ENCODE peak calls at places on chromosome 2, in six cellular contexts. Q is colonic mucosa, V is sigmoid colon, N is A673, T is neural progenitor cell, C is lower leg skin. B is an unnamed sample.

GRCh38 chr2:49770919-49771318 is 616.6 kb upstream of the FSHR start:
- DNase-seq in Q (no peak), V (no peak), N (peak), T (peak), C (no peak), B (no peak)

GRCh38 chr2:202015471-202015870 is 18.2 kb upstream of the FZD7 start:
- DNase-seq in Q (no peak), V (no peak), N (no peak), T (no peak), C (no peak), B (no peak)

GRCh38 chr2:45650851-45651414 is 542 bp upstream of the PRKCE start:
- DNase-seq in Q (peak), V (peak), N (peak), T (peak), C (peak), B (peak)

GRCh38 chr2:179701524-179702110 is 159.8 kb downstream of the ZNF385B start:
- DNase-seq in Q (no peak), V (no peak), N (no peak), T (no peak), C (no peak), B (no peak)

GRCh38 chr2:172196768-172197322 is 94.1 kb upstream of the DLX2 start:
- DNase-seq in Q (no peak), V (no peak), N (no peak), T (no peak), C (no peak), B (no peak)

GRCh38 chr2:128469203-128469602 is 150.5 kb upstream of the HS6ST1 start:
- DNase-seq in Q (peak), V (no peak), N (no peak), T (no peak), C (peak), B (no peak)

GRCh38 chr2:128642316-128642715 is 323.6 kb upstream of the HS6ST1 start:
- DNase-seq in Q (no peak), V (peak), N (no peak), T (no peak), C (peak), B (no peak)

GRCh38 chr2:234691968-234692955 is 195.4 kb upstream of the ARL4C start:
- DNase-seq in Q (no peak), V (no peak), N (no peak), T (no peak), C (peak), B (no peak)

GRCh38 chr2:213451542-213452256 is 167.4 kb downstream of the SPAG16 start:
- DNase-seq in Q (peak), V (no peak), N (no peak), T (peak), C (no peak), B (no peak)

GRCh38 chr2:102063360-102063947 is 71.7 kb downstream of the IL1R2 start:
- DNase-seq in Q (peak), V (peak), N (no peak), T (no peak), C (peak), B (no peak)

GRCh38 chr2:27687232-27687631 is 23.5 kb downstream of the SLC4A1AP start:
- DNase-seq in Q (no peak), V (no peak), N (no peak), T (no peak), C (no peak), B (no peak)

GRCh38 chr2:161975062-161975812 is 98.8 kb downstream of the DPP4 start:
- DNase-seq in Q (no peak), V (no peak), N (no peak), T (no peak), C (no peak), B (no peak)

GRCh38 chr2:224038830-224039079 is 331 bp downstream of the SERPINE2 start:
- DNase-seq in Q (no peak), V (no peak), N (no peak), T (no peak), C (no peak), B (no peak)

GRCh38 chr2:128373346-128374000 is 54.8 kb upstream of the HS6ST1 start:
- DNase-seq in Q (no peak), V (no peak), N (no peak), T (no peak), C (no peak), B (no peak)

GRCh38 chr2:152920846-152921245 is 202.4 kb downstream of the ARL6IP6 start:
- DNase-seq in Q (no peak), V (peak), N (no peak), T (no peak), C (no peak), B (no peak)

GRCh38 chr2:71721362-71721665 is 268.0 kb downstream of the DYSF start:
- DNase-seq in Q (no peak), V (peak), N (no peak), T (no peak), C (peak), B (no peak)

GRCh38 chr2:43293744-43294695 is 67.6 kb upstream of the ZFP36L2 start:
- DNase-seq in Q (peak), V (peak), N (peak), T (no peak), C (no peak), B (no peak)

GRCh38 chr2:28463211-28463610 is 32.6 kb upstream of the PLB1 start:
- DNase-seq in Q (no peak), V (no peak), N (no peak), T (no peak), C (no peak), B (no peak)

GRCh38 chr2:20613342-20613916 is 37.5 kb downstream of the HS1BP3 start:
- DNase-seq in Q (no peak), V (peak), N (no peak), T (no peak), C (peak), B (no peak)

GRCh38 chr2:202032841-202033316 is 776 bp upstream of the FZD7 start:
- DNase-seq in Q (peak), V (peak), N (peak), T (peak), C (peak), B (no peak)

GRCh38 chr2:33225350-33225749 is 251.1 kb upstream of the RASGRP3 start:
- DNase-seq in Q (no peak), V (no peak), N (no peak), T (no peak), C (no peak), B (no peak)

GRCh38 chr2:174820361-174820760 is 56.1 kb upstream of the CHRNA1 start:
- DNase-seq in Q (no peak), V (no peak), N (no peak), T (no peak), C (no peak), B (no peak)

GRCh38 chr2:150596071-150596470 is 108.6 kb upstream of the RND3 start:
- DNase-seq in Q (no peak), V (no peak), N (no peak), T (no peak), C (no peak), B (no peak)

GRCh38 chr2:444937-445884 is 157.3 kb upstream of the ALKAL2 start:
- DNase-seq in Q (no peak), V (no peak), N (no peak), T (no peak), C (no peak), B (no peak)

GRCh38 chr2:106089611-106090010 is 104.5 kb downstream of the UXS1 start:
- DNase-seq in Q (no peak), V (no peak), N (no peak), T (no peak), C (peak), B (no peak)

GRCh38 chr2:135600915-135601314 is 69.6 kb downstream of the R3HDM1 start:
- DNase-seq in Q (no peak), V (no peak), N (peak), T (no peak), C (no peak), B (no peak)

GRCh38 chr2:174590928-174591648 is 6.5 kb downstream of the WIPF1 start:
- DNase-seq in Q (no peak), V (no peak), N (no peak), T (no peak), C (no peak), B (no peak)

GRCh38 chr2:176110975-176111663 is 4.0 kb downstream of the HOXD11 start:
- DNase-seq in Q (peak), V (no peak), N (peak), T (peak), C (peak), B (no peak)
- TF ChIP-seq CTCF in Q (peak), V (peak), N (peak), T (peak), C (no peak), B (no peak)

GRCh38 chr2:66509326-66509811 is 74.4 kb downstream of the MEIS1 start:
- DNase-seq in Q (no peak), V (no peak), N (peak), T (no peak), C (no peak), B (no peak)
- TF ChIP-seq CTCF in Q (no peak), V (no peak), N (no peak), T (no peak), C (no peak), B (no peak)

DNA sequence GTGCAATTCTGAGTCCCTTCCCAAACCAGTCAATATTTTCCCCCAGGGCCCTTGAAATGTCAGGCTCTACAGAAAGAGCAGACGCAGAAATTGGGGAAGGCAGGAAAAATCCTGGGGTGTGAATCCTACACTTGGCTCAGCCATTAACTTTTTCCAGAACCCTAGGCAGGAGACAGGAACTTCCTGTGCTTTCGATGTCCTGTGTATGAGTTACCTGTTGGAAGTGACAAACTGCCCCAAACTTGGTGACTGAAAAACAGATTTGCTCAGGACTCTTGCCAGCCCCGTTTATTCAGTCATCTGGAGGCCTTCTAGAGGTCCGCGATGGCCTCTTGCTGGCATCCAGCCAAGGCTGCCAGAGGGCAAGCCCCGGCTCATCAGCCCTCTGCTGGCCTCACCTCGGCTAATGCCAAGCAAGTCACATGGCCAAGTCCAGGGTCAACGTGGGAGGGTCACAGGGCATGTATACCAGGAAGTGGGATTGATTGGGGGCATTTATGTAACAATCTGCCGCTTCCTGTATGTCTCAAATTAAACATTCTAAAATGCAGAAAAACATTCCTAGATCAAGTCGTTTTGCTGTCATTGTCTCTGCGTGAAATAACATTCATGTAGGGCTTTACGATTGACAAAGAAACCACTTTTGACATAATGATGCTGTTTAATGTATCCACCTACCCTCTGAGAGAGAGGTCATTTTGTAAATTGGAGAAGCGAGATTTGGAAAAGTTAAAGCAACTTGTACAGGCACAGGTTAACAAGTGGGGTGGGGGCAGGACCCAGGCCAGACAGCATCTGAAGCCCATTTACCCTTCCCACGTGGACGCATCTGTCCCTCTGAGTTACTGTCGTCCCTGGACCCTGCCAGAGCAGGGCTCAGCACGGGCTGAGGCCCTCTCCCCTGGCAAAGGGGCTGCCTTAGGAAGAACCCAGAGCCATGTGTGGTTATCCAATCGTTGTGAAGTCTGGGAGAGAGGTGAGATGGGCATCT is 179.4 kb downstream of the INHBB start:
- DNase-seq in Q (no peak), V (no peak), N (peak), T (no peak), C (no peak), B (no peak)
- TF ChIP-seq CTCF in Q (no peak), V (no peak), N (no peak), T (no peak), C (no peak), B (no peak)

GRCh38 chr2:133262888-133263287 is 305.4 kb downstream of the NCKAP5 start:
- DNase-seq in Q (no peak), V (no peak), N (peak), T (peak), C (no peak), B (no peak)
- TF ChIP-seq CTCF in Q (no peak), V (no peak), N (peak), T (peak), C (no peak), B (no peak)

GRCh38 chr2:100425107-100425506 is 7.6 kb upstream of the CHST10 start:
- DNase-seq in Q (no peak), V (no peak), N (no peak), T (no peak), C (no peak), B (no peak)

GRCh38 chr2:100426384-100426720 is 8.9 kb upstream of the CHST10 start:
- DNase-seq in Q (no peak), V (no peak), N (no peak), T (no peak), C (no peak), B (no peak)

GRCh38 chr2:100425573-100426383 is 8.3 kb upstream of the CHST10 start:
- DNase-seq in Q (no peak), V (no peak), N (no peak), T (no peak), C (no peak), B (no peak)

GRCh38 chr2:100427111-100427510 is 9.6 kb upstream of the CHST10 start:
- DNase-seq in Q (no peak), V (no peak), N (no peak), T (no peak), C (no peak), B (no peak)

GRCh38 chr2:100427627-100428258 is 10.3 kb upstream of the CHST10 start:
- DNase-seq in Q (peak), V (peak), N (peak), T (peak), C (peak), B (no peak)
- TF ChIP-seq CTCF in Q (peak), V (peak), N (peak), T (peak), C (no peak), B (no peak)

GRCh38 chr2:164009801-164010337 is 274.1 kb upstream of the FIGN start:
- DNase-seq in Q (no peak), V (no peak), N (no peak), T (no peak), C (no peak), B (no peak)
- TF ChIP-seq CTCF in Q (no peak), V (no peak), N (no peak), T (no peak), C (no peak), B (no peak)

GRCh38 chr2:7070483-7070882 is 153.3 kb downstream of the RNF144A start:
- DNase-seq in Q (no peak), V (no peak), N (no peak), T (no peak), C (no peak), B (no peak)

GRCh38 chr2:7073901-7074300 is 156.7 kb downstream of the RNF144A start:
- DNase-seq in Q (no peak), V (no peak), N (no peak), T (no peak), C (no peak), B (no peak)

GRCh38 chr2:7068447-7068846 is 151.2 kb downstream of the RNF144A start:
- DNase-seq in Q (no peak), V (no peak), N (no peak), T (no peak), C (no peak), B (no peak)

GRCh38 chr2:7071137-7071536 is 153.9 kb downstream of the RNF144A start:
- DNase-seq in Q (no peak), V (no peak), N (no peak), T (no peak), C (no peak), B (no peak)

GRCh38 chr2:7071916-7072556 is 154.8 kb downstream of the RNF144A start:
- DNase-seq in Q (no peak), V (no peak), N (no peak), T (no peak), C (peak), B (no peak)
- TF ChIP-seq CTCF in Q (no peak), V (no peak), N (no peak), T (no peak), C (no peak), B (no peak)

DNA sequence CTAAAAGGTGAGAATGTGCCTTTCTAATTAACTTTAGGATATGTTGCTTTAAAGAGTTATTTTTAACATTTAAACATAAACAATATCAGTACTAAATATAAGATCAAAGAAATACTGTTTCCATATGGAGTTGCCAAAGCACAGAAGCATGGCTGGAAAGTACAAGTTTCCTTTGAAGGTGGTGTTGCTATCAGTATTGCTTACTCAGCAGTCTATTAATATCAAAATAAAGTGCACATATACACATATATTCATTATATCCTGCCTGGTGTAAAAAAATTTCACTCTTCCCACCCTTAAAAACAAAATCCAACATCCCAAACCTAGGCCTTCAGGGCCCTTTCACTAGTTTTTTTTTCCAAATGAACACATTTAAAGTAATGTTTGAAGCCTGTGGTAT is 192.8 kb upstream of the MEIS1 start:
- DNase-seq in Q (no peak), V (no peak), N (no peak), T (no peak), C (no peak), B (no peak)
- TF ChIP-seq CTCF in Q (no peak), V (no peak), N (no peak), T (no peak), C (no peak), B (no peak)

DNA sequence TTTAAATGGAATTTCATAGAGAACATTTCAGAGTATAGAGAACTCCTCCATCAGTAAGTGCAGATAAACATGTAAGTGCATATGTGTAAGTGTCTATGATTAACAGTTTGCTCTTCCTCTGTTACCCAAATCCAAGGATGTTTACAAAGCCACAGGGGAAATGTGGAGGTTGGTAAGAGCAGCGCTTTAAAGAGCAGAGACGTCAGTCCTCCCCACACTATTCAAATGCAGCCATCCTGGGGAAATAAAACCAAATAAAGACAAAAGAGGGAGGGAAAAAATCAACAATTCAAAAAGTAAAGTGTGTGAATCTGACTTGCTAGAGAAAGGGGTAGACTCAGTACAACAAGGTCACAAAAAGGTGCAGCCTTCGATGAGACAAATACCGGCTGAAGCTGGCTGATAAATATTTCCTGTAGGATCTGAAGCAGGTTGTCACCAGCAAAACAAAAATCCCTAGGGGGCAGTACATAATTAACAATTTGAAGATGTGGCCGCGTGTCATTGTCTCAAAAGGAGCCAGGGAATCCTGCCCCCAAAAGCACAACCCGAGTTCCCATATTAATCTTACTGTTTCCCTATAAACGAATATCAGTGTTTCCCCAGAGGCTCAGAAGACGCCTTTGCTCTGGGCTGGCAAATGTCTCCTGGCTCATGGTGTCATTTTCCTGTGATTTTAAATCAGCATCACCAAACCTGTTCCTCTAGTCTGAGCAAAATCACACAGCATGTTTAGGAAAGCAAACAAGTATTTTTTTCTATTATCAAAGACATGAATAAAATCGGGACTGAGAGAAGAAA is 216.5 kb downstream of the CDCA7 start:
- DNase-seq in Q (peak), V (no peak), N (peak), T (peak), C (no peak), B (no peak)
- TF ChIP-seq CTCF in Q (peak), V (no peak), N (peak), T (peak), C (no peak), B (no peak)